ENCODE peak calls at places on chromosomes 1 and 21, in five cellular contexts. V, L, G, O and A are unnamed samples.
A peak's percentile ranks its signal among the peaks of the same experiment; 100 is the strongest.

GRCh38 chr1:50183734-50184133 is 75.0 kb downstream of the ELAVL4 start:
- DNase-seq in V (no peak), L (no peak), G (no peak), O (no peak), A (no peak)

GRCh38 chr1:88276158-88276557 is 407.9 kb upstream of the PKN2 start:
- DNase-seq in V (no peak), L (no peak), G (peak; percentile 31), O (no peak), A (no peak)

GRCh38 chr1:192489748-192490147 is 85.8 kb upstream of the RGS1 start:
- DNase-seq in V (peak; percentile 84), L (no peak), G (peak; percentile 91), O (peak; percentile 50), A (no peak)

GRCh38 chr1:203428981-203429599 is 46.5 kb upstream of the PRELP start:
- DNase-seq in V (no peak), L (no peak), G (no peak), O (no peak), A (no peak)

GRCh38 chr21:14078746-14079375 is 131.9 kb downstream of the LIPI start:
- DNase-seq in V (no peak), L (no peak), G (no peak), O (no peak), A (no peak)

GRCh38 chr21:45923146-45923545 is 58.4 kb upstream of the COL6A1 start:
- DNase-seq in V (peak; percentile 49), L (peak; percentile 70), G (peak; percentile 4), O (peak; percentile 63), A (peak; percentile 33)

GRCh38 chr1:24015226-24016210 is 35.4 kb upstream of the SRSF10 start:
- DNase-seq in V (no peak), L (no peak), G (no peak), O (no peak), A (no peak)

GRCh38 chr1:116808476-116809180 is 54.4 kb downstream of the CD2 start:
- DNase-seq in V (no peak), L (no peak), G (no peak), O (no peak), A (no peak)

GRCh38 chr1:73065585-73065984 is 783.2 kb upstream of the NEGR1 start:
- DNase-seq in V (no peak), L (no peak), G (no peak), O (no peak), A (no peak)

GRCh38 chr1:228392111-228392936 is 14.3 kb downstream of the TRIM11 start:
- DNase-seq in V (no peak), L (peak; percentile 8), G (no peak), O (peak; percentile 10), A (no peak)

GRCh38 chr1:12617901-12618660 is at the start of gene DHRS3:
- DNase-seq in V (peak; percentile 73), L (peak; percentile 82), G (peak; percentile 42), O (peak; percentile 87), A (peak; percentile 84)

GRCh38 chr1:7886346-7886745 is 33.5 kb upstream of the UTS2 start:
- DNase-seq in V (no peak), L (no peak), G (no peak), O (no peak), A (no peak)

GRCh38 chr1:178263341-178263740 is 169.4 kb downstream of the RASAL2 start:
- DNase-seq in V (no peak), L (no peak), G (no peak), O (no peak), A (no peak)

GRCh38 chr1:6770727-6771567 is 14.3 kb upstream of the CAMTA1 start:
- DNase-seq in V (no peak), L (no peak), G (peak; percentile 28), O (no peak), A (no peak)

GRCh38 chr1:43582162-43582566 is 51.5 kb downstream of the PTPRF start:
- DNase-seq in V (peak; percentile 62), L (peak; percentile 41), G (peak; percentile 94), O (no peak), A (no peak)

GRCh38 chr1:11407301-11407994 is 71.5 kb upstream of the DISP3 start:
- DNase-seq in V (no peak), L (no peak), G (no peak), O (no peak), A (peak; percentile 67)

GRCh38 chr1:37038703-37039093 is 4.4 kb upstream of the GRIK3 start:
- DNase-seq in V (no peak), L (no peak), G (no peak), O (no peak), A (no peak)

GRCh38 chr1:2151252-2151651 is 43.3 kb downstream of the FAAP20 start:
- DNase-seq in V (no peak), L (no peak), G (no peak), O (peak; percentile 81), A (peak; percentile 88)

GRCh38 chr21:20591294-20591693 is 406.9 kb upstream of the NCAM2 start:
- DNase-seq in V (no peak), L (no peak), G (no peak), O (no peak), A (no peak)

GRCh38 chr21:17786219-17787181 is 32.7 kb downstream of the C21orf91 start:
- DNase-seq in V (no peak), L (no peak), G (no peak), O (peak; percentile 49), A (no peak)

GRCh38 chr1:92029241-92029922 is 403 bp upstream of the EPHX4 start:
- DNase-seq in V (no peak), L (no peak), G (no peak), O (no peak), A (no peak)

GRCh38 chr1:156623946-156624813 is 5.0 kb downstream of the HAPLN2 start:
- DNase-seq in V (no peak), L (peak; percentile 37), G (no peak), O (peak; percentile 53), A (no peak)

GRCh38 chr21:15264084-15264483 is 199.3 kb upstream of the NRIP1 start:
- DNase-seq in V (no peak), L (no peak), G (no peak), O (no peak), A (no peak)

GRCh38 chr1:181538836-181539235 is 55.5 kb downstream of the CACNA1E start:
- DNase-seq in V (no peak), L (no peak), G (no peak), O (no peak), A (no peak)